ENCODE peak calls at places on chromosomes 7 and 10, in seven cellular contexts. K is adrenal gland; P is heart left ventricle; X is brain microvascular endothelial cell; S is CD8-positive, alpha-beta T cell; F is thyroid gland; C is CD4-positive, alpha-beta T cell. W is an unnamed sample.

GRCh38 chr7:114979388-114979787 is 57.5 kb downstream of the MDFIC start:
- DNase-seq in K (peak), P (peak), X (peak), S (no peak), F (no peak), C (no peak), W (peak)

GRCh38 chr10:113712755-113713154 is 33.0 kb downstream of the CASP7 start:
- DNase-seq in K (no peak), P (no peak), X (no peak), S (no peak), F (no peak), C (no peak), W (no peak)

GRCh38 chr10:72390785-72391184 is 36.1 kb upstream of the DNAJB12 start:
- DNase-seq in K (no peak), P (no peak), X (no peak), S (no peak), F (no peak), C (no peak), W (no peak)

GRCh38 chr7:54838540-54838925 is 79.5 kb upstream of the SEC61G start:
- DNase-seq in K (no peak), P (no peak), X (no peak), S (no peak), F (no peak), C (no peak), W (no peak)

GRCh38 chr10:3868274-3868669 is 83.3 kb upstream of the KLF6 start:
- DNase-seq in K (no peak), P (no peak), X (no peak), S (no peak), F (no peak), C (no peak), W (no peak)

GRCh38 chr10:106182542-106182941 is 982.0 kb downstream of the SORCS1 start:
- DNase-seq in K (no peak), P (no peak), X (no peak), S (no peak), F (peak), C (no peak), W (no peak)

GRCh38 chr7:135801045-135801693 is 52.6 kb upstream of the FAM180A start:
- DNase-seq in K (peak), P (no peak), X (peak), S (no peak), F (no peak), C (no peak), W (peak)

GRCh38 chr7:39414669-39415035 is 151.6 kb upstream of the YAE1 start:
- DNase-seq in K (no peak), P (no peak), X (no peak), S (no peak), F (no peak), C (no peak), W (no peak)

GRCh38 chr7:150716368-150716767 is at the start of gene GIMAP1:
- DNase-seq in K (peak), P (peak), X (no peak), S (no peak), F (peak), C (peak), W (no peak)

GRCh38 chr10:128065881-128066534 is 60.2 kb downstream of the MKI67 start:
- DNase-seq in K (no peak), P (no peak), X (no peak), S (no peak), F (no peak), C (no peak), W (no peak)

GRCh38 chr10:96416643-96417042 is 57.8 kb upstream of the OPALIN start:
- DNase-seq in K (no peak), P (peak), X (no peak), S (no peak), F (no peak), C (no peak), W (peak)

GRCh38 chr10:85646312-85646711 is 720.3 kb downstream of the GRID1 start:
- DNase-seq in K (no peak), P (no peak), X (peak), S (no peak), F (no peak), C (no peak), W (peak)

GRCh38 chr7:5822742-5823503 is 41.5 kb upstream of the RNF216 start:
- DNase-seq in K (peak), P (peak), X (peak), S (peak), F (peak), C (peak), W (peak)

GRCh38 chr10:111748184-111748583 is 435.4 kb downstream of the GPAM start:
- DNase-seq in K (no peak), P (no peak), X (no peak), S (no peak), F (no peak), C (no peak), W (no peak)

GRCh38 chr7:17706734-17707133 is 233.6 kb downstream of the SNX13 start:
- DNase-seq in K (peak), P (peak), X (peak), S (no peak), F (peak), C (no peak), W (peak)

GRCh38 chr7:88321694-88322093 is 15.0 kb upstream of the STEAP4 start:
- DNase-seq in K (no peak), P (no peak), X (no peak), S (no peak), F (no peak), C (no peak), W (no peak)

GRCh38 chr10:119357389-119358139 is 150.2 kb downstream of the GRK5 start:
- DNase-seq in K (no peak), P (no peak), X (no peak), S (no peak), F (no peak), C (no peak), W (no peak)

GRCh38 chr10:43806851-43807640 is 158.4 kb upstream of the ZNF32 start:
- DNase-seq in K (no peak), P (no peak), X (peak), S (no peak), F (no peak), C (no peak), W (no peak)

GRCh38 chr7:69624431-69624830 is 26.2 kb downstream of the AUTS2 start:
- DNase-seq in K (no peak), P (no peak), X (no peak), S (no peak), F (no peak), C (no peak), W (no peak)

GRCh38 chr10:124319926-124320391 is 98.8 kb downstream of the OAT start:
- DNase-seq in K (no peak), P (no peak), X (peak), S (no peak), F (no peak), C (no peak), W (no peak)

GRCh38 chr10:75658915-75659314 is 227.5 kb downstream of the LRMDA start:
- DNase-seq in K (no peak), P (no peak), X (no peak), S (no peak), F (peak), C (no peak), W (no peak)

GRCh38 chr7:47329320-47329926 is 252.5 kb downstream of the TNS3 start:
- DNase-seq in K (no peak), P (no peak), X (peak), S (no peak), F (no peak), C (no peak), W (no peak)

GRCh38 chr7:37110641-37111421 is 337.8 kb downstream of the ELMO1 start:
- DNase-seq in K (no peak), P (no peak), X (no peak), S (no peak), F (no peak), C (no peak), W (no peak)

GRCh38 chr7:155533827-155534690 is 12.3 kb downstream of the CNPY1 start:
- DNase-seq in K (no peak), P (no peak), X (no peak), S (no peak), F (no peak), C (no peak), W (no peak)

GRCh38 chr10:107409517-107409916 is 245.0 kb upstream of the SORCS1 start:
- DNase-seq in K (no peak), P (no peak), X (peak), S (no peak), F (peak), C (no peak), W (peak)

GRCh38 chr7:25519962-25520562 is 291.8 kb upstream of the NPVF start:
- DNase-seq in K (no peak), P (no peak), X (no peak), S (no peak), F (peak), C (no peak), W (no peak)

GRCh38 chr10:16049050-16049449 is 188.7 kb upstream of the MINDY3 start:
- DNase-seq in K (no peak), P (no peak), X (no peak), S (no peak), F (no peak), C (no peak), W (no peak)

GRCh38 chr10:47206449-47207279 is 93.3 kb upstream of the GDF10 start:
- DNase-seq in K (no peak), P (no peak), X (no peak), S (no peak), F (no peak), C (no peak), W (no peak)

GRCh38 chr10:17820943-17821342 is 11.8 kb downstream of the MRC1 start:
- DNase-seq in K (no peak), P (no peak), X (no peak), S (no peak), F (no peak), C (no peak), W (no peak)

GRCh38 chr7:151752037-151752436 is 124.9 kb downstream of the PRKAG2 start:
- DNase-seq in K (no peak), P (no peak), X (no peak), S (no peak), F (no peak), C (no peak), W (no peak)

GRCh38 chr10:72011468-72011867 is 47.3 kb downstream of the CHST3 start:
- DNase-seq in K (no peak), P (no peak), X (no peak), S (no peak), F (no peak), C (no peak), W (no peak)

GRCh38 chr10:11142809-11143208 is 125.1 kb downstream of the CELF2 start:
- DNase-seq in K (no peak), P (no peak), X (no peak), S (no peak), F (no peak), C (no peak), W (no peak)
- TF ChIP-seq CTCF in K (no peak), P (no peak), X (no peak), S (no peak), F (no peak), C (no peak), W (no peak)

DNA sequence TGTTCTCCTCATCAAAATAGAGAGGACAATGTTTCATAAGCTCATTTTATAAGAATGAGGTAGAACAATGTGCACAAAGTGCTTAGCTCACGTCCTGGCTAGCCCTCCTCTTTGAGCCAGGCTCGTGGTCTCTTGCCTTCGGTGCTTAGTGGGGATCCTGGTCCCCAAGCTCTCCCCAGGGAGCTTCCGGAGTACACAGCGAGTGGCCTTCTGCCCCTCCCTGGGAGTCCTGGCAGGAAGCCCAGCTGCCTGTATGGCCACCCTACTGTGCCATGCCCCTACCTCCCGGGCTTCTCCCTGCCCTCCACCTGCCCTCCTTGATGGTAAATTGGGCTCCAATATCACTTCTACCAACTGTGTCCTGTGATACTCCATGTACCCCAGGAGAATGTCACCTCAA is 859 bp downstream of the MYO1G start:
- DNase-seq in K (no peak), P (no peak), X (no peak), S (no peak), F (peak), C (no peak), W (no peak)
- H3K27ac ChIP-seq in K (peak), P (no peak), X (no peak), S (peak), F (peak), C (peak), W (no peak)

GRCh38 chr10:69276503-69276902 is 1.8 kb upstream of the HK1 start:
- DNase-seq in K (no peak), P (no peak), X (no peak), S (no peak), F (no peak), C (no peak), W (no peak)

GRCh38 chr10:69285699-69286098 is 7.4 kb downstream of the HK1 start:
- DNase-seq in K (no peak), P (no peak), X (no peak), S (no peak), F (no peak), C (no peak), W (no peak)

GRCh38 chr10:69279110-69279509 is 814 bp downstream of the HK1 start:
- DNase-seq in K (no peak), P (no peak), X (no peak), S (no peak), F (no peak), C (no peak), W (no peak)

GRCh38 chr10:69278446-69278963 is at the start of gene HK1:
- DNase-seq in K (peak), P (peak), X (peak), S (no peak), F (peak), C (no peak), W (no peak)

DNA sequence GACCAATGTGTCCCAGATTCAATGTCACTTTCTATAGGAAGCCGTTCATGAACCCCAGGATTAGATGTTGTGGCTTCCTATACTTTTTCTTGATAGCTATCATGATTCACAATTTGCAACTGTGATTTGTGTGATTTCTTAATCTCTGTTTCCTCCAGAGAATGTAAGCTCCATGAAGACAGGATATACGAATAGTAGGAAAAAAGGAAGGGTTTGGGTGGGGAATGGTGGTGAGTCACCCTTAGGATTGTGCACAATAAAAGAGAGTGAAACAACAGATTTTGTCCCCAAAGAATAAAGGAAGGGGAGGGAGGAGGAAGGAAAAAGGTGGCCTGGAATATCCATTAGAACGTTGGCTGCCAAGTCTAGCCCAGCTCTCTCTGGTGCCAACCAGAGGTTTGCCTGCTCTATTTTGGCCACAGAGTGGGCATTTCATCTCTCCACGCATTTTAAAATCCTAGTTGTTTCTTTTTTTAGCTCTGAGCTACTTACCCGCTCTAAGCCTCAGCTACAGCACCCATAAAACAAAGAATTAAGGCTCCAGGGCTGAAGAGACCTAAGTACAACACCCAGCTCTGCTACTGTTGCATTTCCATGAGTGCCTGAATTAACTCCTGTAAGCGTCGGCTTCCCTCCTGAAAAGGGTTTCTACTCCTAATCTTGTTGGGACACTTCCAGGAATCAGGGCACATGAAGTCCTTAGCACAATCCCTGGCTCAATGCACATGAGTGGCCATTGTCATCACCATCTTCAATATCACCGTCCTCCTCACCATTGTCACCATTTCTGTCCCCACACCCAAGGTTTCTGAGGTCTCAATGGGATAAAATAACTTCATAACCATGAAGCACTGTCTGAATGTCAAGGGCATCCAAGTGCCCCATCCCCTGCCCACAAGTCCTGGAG is 3.5 kb downstream of the HK1 start:
- DNase-seq in K (no peak), P (no peak), X (no peak), S (no peak), F (no peak), C (no peak), W (no peak)
- TF ChIP-seq CTCF in K (no peak), P (no peak), X (no peak), S (no peak), F (no peak), C (no peak), W (no peak)

GRCh38 chr7:130733866-130734524 is at the start of gene KLF14:
- DNase-seq in K (peak), P (no peak), X (no peak), S (no peak), F (peak), C (no peak), W (no peak)
- H3K27ac ChIP-seq in K (peak), P (no peak), X (no peak), S (no peak), F (no peak), C (no peak), W (no peak)

GRCh38 chr10:60916025-60916424 is 28.0 kb downstream of the RHOBTB1 start:
- DNase-seq in K (no peak), P (no peak), X (no peak), S (no peak), F (no peak), C (no peak), W (no peak)
- TF ChIP-seq CTCF in K (no peak), P (no peak), X (peak), S (no peak), F (no peak), C (no peak), W (no peak)

W was measured in foreskin keratinocyte.